ENCODE peak calls at places on chromosomes 12 and 14, in four cellular contexts. H is stomach, Z is adipocyte, Y is aorta. S is an unnamed sample.
A peak's percentile ranks its signal among the peaks of the same experiment; 100 is the strongest.

GRCh38 chr12:95642583-95642982 is 91.3 kb upstream of the USP44 start:
- DNase-seq in H (no peak), Z (no peak), Y (no peak), S (no peak)

GRCh38 chr12:19978193-19978592 is 390.1 kb upstream of the PDE3A start:
- DNase-seq in H (no peak), Z (peak; percentile 92), Y (no peak), S (no peak)

GRCh38 chr14:21680072-21680471 is 6.5 kb upstream of the OR4E1 start:
- DNase-seq in H (no peak), Z (peak; percentile 31), Y (no peak), S (no peak)

GRCh38 chr12:8553088-8553627 is 12.5 kb upstream of the CLEC4E start:
- DNase-seq in H (no peak), Z (no peak), Y (no peak), S (no peak)

GRCh38 chr12:106227641-106228319 is 20.0 kb downstream of the CKAP4 start:
- DNase-seq in H (peak; percentile 59), Z (peak; percentile 66), Y (no peak), S (peak; percentile 89)

GRCh38 chr12:57460457-57461325 is 1.1 kb downstream of the GLI1 start:
- DNase-seq in H (no peak), Z (peak; percentile 31), Y (no peak), S (peak; percentile 84)

GRCh38 chr12:63397807-63398206 is 246.8 kb upstream of the AVPR1A start:
- DNase-seq in H (no peak), Z (no peak), Y (no peak), S (no peak)

GRCh38 chr14:60653388-60653690 is 4.1 kb upstream of the SIX1 start:
- DNase-seq in H (no peak), Z (no peak), Y (no peak), S (no peak)

GRCh38 chr14:81371802-81372201 is 28.3 kb downstream of the STON2 start:
- DNase-seq in H (no peak), Z (no peak), Y (no peak), S (no peak)

GRCh38 chr12:1638167-1638566 is 9.1 kb downstream of the WNT5B start:
- DNase-seq in H (no peak), Z (no peak), Y (no peak), S (no peak)

GRCh38 chr14:44316647-44317432 is 190.2 kb downstream of the FSCB start:
- DNase-seq in H (no peak), Z (peak; percentile 20), Y (no peak), S (no peak)

GRCh38 chr12:30996752-30997151 is 70.2 kb downstream of the TSPAN11 start:
- DNase-seq in H (no peak), Z (no peak), Y (peak; percentile 9), S (no peak)

GRCh38 chr12:92821142-92821541 is 108.0 kb downstream of the EEA1 start:
- DNase-seq in H (no peak), Z (no peak), Y (no peak), S (no peak)

GRCh38 chr14:85565862-85566296 is 35.9 kb downstream of the FLRT2 start:
- DNase-seq in H (no peak), Z (peak; percentile 53), Y (no peak), S (no peak)

GRCh38 chr14:67674139-67674479 is 323 bp downstream of the VTI1B start:
- DNase-seq in H (peak; percentile 73), Z (peak; percentile 91), Y (peak; percentile 81), S (peak; percentile 93)

GRCh38 chr14:100604126-100604501 is 16.9 kb upstream of the BEGAIN start:
- DNase-seq in H (no peak), Z (no peak), Y (no peak), S (no peak)

GRCh38 chr12:110906985-110907384 is 13.4 kb downstream of the MYL2 start:
- DNase-seq in H (no peak), Z (peak; percentile 20), Y (no peak), S (no peak)

GRCh38 chr14:101405171-101405883 is 156.0 kb upstream of the DIO3 start:
- DNase-seq in H (peak; percentile 37), Z (peak; percentile 2), Y (no peak), S (no peak)

GRCh38 chr14:24064091-24064795 is 7.1 kb upstream of the CPNE6 start:
- DNase-seq in H (no peak), Z (no peak), Y (no peak), S (no peak)

GRCh38 chr14:74478996-74479635 is 14.0 kb downstream of the NPC2 start:
- DNase-seq in H (no peak), Z (peak; percentile 42), Y (no peak), S (no peak)

GRCh38 chr12:83808591-83808990 is 1104.0 kb downstream of the SLC6A15 start:
- DNase-seq in H (no peak), Z (no peak), Y (no peak), S (no peak)

GRCh38 chr12:25800101-25800500 is 158.4 kb upstream of the RASSF8 start:
- DNase-seq in H (no peak), Z (no peak), Y (no peak), S (no peak)
- H3K27me3 ChIP-seq in H (no peaks in the 10 kb centered on the region), Z (no peaks in the 10 kb centered on the region), Y (no peaks in the 10 kb centered on the region), S (no peaks in the 10 kb centered on the region)

DNA sequence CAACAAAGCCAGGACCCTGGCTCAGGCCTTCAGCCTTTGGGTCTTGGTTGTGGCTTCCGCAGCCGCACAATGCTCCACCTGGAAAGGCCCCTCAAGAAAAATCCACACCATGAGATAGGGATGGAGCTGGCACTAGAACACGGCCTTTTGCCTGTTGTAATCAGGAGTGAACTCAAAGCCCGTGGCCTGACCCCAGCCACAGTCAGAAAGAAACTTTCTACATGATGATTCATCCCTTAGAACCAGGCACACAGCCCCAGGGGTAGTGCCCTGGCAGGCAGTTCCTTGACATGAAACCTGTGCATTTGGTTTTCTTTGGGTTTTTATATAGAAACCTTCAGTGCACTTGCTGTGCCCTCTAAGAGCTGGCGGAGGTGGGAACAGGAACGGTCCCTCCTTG is 5.1 kb downstream of the CLMN start:
- DNase-seq in H (peak; percentile 49), Z (peak; percentile 62), Y (peak; percentile 59), S (no peak)
- H3K4me1 ChIP-seq in H (peaks cover 41% of the 10 kb centered on the region), Z (peaks cover 40% of the 10 kb centered on the region), Y (no peaks in the 10 kb centered on the region), S (peaks cover 60% of the 10 kb centered on the region)

GRCh38 chr14:97218713-97219355 is 421.7 kb downstream of the VRK1 start:
- DNase-seq in H (no peak), Z (no peak), Y (no peak), S (peak; percentile 80)
- H3K27me3 ChIP-seq in H (peaks cover 34% of the 10 kb centered on the region), Z (peaks cover 32% of the 10 kb centered on the region), Y (no peaks in the 10 kb centered on the region), S (peaks cover 36% of the 10 kb centered on the region)

DNA sequence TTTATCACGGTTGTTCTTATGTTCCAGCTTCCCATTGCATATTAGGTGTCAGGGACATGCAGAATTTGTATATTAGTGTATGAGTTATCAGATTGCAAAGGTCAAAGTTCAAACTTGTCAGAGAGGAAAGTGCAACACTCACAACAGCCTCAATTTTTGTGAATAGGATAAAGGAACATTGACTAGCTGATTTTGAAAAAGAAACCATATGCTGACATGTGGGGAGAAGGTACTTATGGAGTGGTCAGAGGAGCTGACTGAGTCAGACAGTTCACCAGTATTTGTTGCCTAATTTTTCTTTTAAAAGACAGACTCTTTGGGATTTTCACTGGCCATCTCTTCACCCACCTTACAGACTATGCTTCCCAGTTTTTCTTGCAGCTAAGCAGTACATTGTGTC is 222.1 kb downstream of the C12orf50 start:
- DNase-seq in H (no peak), Z (no peak), Y (no peak), S (no peak)
- H3K4me1 ChIP-seq in H (no peaks in the 10 kb centered on the region), Z (peaks cover 30% of the 10 kb centered on the region), Y (peaks cover 8% of the 10 kb centered on the region), S (no peaks in the 10 kb centered on the region)

GRCh38 chr12:49342914-49343731 is 3.6 kb upstream of the DNAJC22 start:
- DNase-seq in H (peak; percentile 24), Z (peak; percentile 32), Y (peak; percentile 62), S (no peak)
- H3K27me3 ChIP-seq in H (peaks cover 47% of the 10 kb centered on the region), Z (peaks cover 63% of the 10 kb centered on the region), Y (no peaks in the 10 kb centered on the region), S (peaks cover 23% of the 10 kb centered on the region)

GRCh38 chr12:13198240-13198639 is 1.7 kb downstream of the EMP1 start:
- DNase-seq in H (no peak), Z (peak; percentile 56), Y (no peak), S (no peak)
- H3K4me1 ChIP-seq in H (peaks cover 20% of the 10 kb centered on the region), Z (peaks cover 71% of the 10 kb centered on the region), Y (no peaks in the 10 kb centered on the region), S (peaks cover 87% of the 10 kb centered on the region)

GRCh38 chr12:3364226-3364625 is 126.8 kb upstream of the PRMT8 start:
- DNase-seq in H (no peak), Z (no peak), Y (no peak), S (no peak)
- H3K27me3 ChIP-seq in H (peaks cover 26% of the 10 kb centered on the region), Z (peaks cover 67% of the 10 kb centered on the region), Y (no peaks in the 10 kb centered on the region), S (peaks cover 28% of the 10 kb centered on the region)

GRCh38 chr12:108828774-108829173 is 28.6 kb downstream of the SSH1 start:
- DNase-seq in H (no peak), Z (peak; percentile 68), Y (no peak), S (peak; percentile 9)
- H3K4me1 ChIP-seq in H (peaks cover 51% of the 10 kb centered on the region), Z (peaks cover 77% of the 10 kb centered on the region), Y (peaks cover 11% of the 10 kb centered on the region), S (peaks cover 100% of the 10 kb centered on the region)

GRCh38 chr14:99247091-99247729 is 24.8 kb downstream of the BCL11B start:
- DNase-seq in H (no peak), Z (no peak), Y (no peak), S (no peak)

GRCh38 chr14:99247772-99248171 is 24.2 kb downstream of the BCL11B start:
- DNase-seq in H (no peak), Z (no peak), Y (no peak), S (no peak)

GRCh38 chr14:99250636-99251208 is 21.3 kb downstream of the BCL11B start:
- DNase-seq in H (no peak), Z (no peak), Y (no peak), S (no peak)

GRCh38 chr14:99248761-99249171 is 23.2 kb downstream of the BCL11B start:
- DNase-seq in H (no peak), Z (no peak), Y (no peak), S (peak; percentile 69)

DNA sequence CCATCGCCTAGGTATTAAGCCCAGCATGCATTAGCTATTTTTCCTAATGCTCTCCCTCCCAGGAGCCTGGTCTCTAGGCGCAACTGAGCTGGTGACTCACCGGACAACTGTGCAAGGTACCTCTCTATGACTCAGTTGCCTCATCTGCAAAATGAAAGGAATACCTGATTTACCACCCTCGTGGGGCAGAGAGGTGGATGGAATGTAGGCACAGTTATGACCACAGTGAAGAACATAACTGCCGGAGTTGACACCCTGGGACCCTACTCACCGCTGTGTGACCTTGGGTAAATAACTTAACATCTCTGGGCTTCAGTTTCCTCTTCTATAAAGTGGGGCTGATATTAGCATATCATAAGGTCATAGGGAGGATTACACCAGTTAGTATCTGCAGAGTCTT is 22.6 kb downstream of the BCL11B start:
- DNase-seq in H (no peak), Z (no peak), Y (no peak), S (no peak)
- H3K27me3 ChIP-seq in H (peaks cover 35% of the 10 kb centered on the region), Z (peaks cover 49% of the 10 kb centered on the region), Y (no peaks in the 10 kb centered on the region), S (peaks cover 91% of the 10 kb centered on the region)